ENCODE peak calls at places on chromosomes 13 and 19, in six cellular contexts. W is neuronal stem cell, G is H1, F is H9, J is IMR-90, H is trophoblast cell. D is an unnamed sample.

GRCh38 chr13:44259045-44260042 is 114.3 kb upstream of the SERP2 start:
- DNase-seq in F (no peak), J (peak), G (no peak), W (no peak), H (peak), D (peak)

GRCh38 chr13:111540486-111540885 is 220.0 kb downstream of the TEX29 start:
- DNase-seq in F (no peak), H (no peak), J (no peak), W (no peak), G (no peak), D (no peak)

GRCh38 chr19:29277107-29277506 is 64.2 kb upstream of the UQCRFS1 start:
- DNase-seq in F (peak), H (no peak), J (no peak), W (no peak), G (peak), D (no peak)

GRCh38 chr19:15508035-15508710 is at the start of gene CYP4F22:
- DNase-seq in F (no peak), G (no peak), H (no peak), J (no peak), W (no peak), D (no peak)

GRCh38 chr13:40600145-40600751 is 66.2 kb downstream of the FOXO1 start:
- DNase-seq in H (no peak), J (no peak), G (no peak), F (no peak), W (no peak), D (no peak)

GRCh38 chr13:73421310-73421912 is 362.6 kb downstream of the KLF5 start:
- DNase-seq in F (no peak), J (peak), W (no peak), G (no peak), H (no peak), D (no peak)

GRCh38 chr19:22545751-22546150 is 88.4 kb upstream of the ZNF492 start:
- DNase-seq in H (peak), G (peak), W (no peak), F (no peak), J (no peak), D (no peak)

GRCh38 chr19:41877490-41877876 is 404 bp downstream of the CD79A start:
- DNase-seq in W (no peak), J (no peak), F (no peak), G (peak), H (no peak), D (no peak)

GRCh38 chr13:34749046-34749445 is 193.0 kb upstream of the NBEA start:
- DNase-seq in G (no peak), J (no peak), W (no peak), H (peak), F (no peak), D (no peak)

GRCh38 chr13:34748561-34748960 is 193.5 kb upstream of the NBEA start:
- DNase-seq in G (no peak), H (no peak), W (no peak), F (no peak), J (no peak), D (peak)

GRCh38 chr13:34750078-34750703 is 191.9 kb upstream of the NBEA start:
- DNase-seq in J (no peak), G (peak), F (peak), H (peak), W (peak), D (no peak)

GRCh38 chr13:34747507-34747906 is 194.6 kb upstream of the NBEA start:
- DNase-seq in F (no peak), W (no peak), H (no peak), G (no peak), J (no peak), D (no peak)

DNA sequence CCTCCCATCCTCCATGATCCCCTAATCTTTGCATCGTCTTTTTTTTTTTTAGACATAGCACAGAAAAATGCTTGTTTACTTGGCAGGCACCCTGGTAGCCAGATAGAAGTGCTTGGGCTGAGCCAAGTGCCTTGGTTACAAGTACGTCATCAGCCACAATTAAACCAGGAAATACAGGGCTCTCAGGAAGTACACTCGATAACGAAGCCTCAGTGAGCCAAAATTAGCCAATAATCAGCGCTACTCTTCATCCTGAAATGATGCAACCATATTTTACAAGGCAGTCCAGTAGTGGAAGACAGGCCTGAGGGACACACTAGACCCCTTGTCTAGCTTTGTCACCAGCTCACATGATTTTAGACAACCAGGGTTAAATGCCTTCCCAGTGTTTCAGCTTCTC is 194.0 kb upstream of the NBEA start:
- DNase-seq in H (peak), J (no peak), W (no peak), F (no peak), G (no peak), D (peak)
- H2BK120ac ChIP-seq in H (no peak), J (no peak), W (no peak), F (no peak), G (no peak), D (no peak)

GRCh38 chr19:4501691-4502090 is 16.6 kb downstream of the PLIN4 start:
- DNase-seq in J (no peak), W (no peak), F (no peak), H (no peak), G (no peak), D (no peak)
- H3K14ac ChIP-seq in J (no peak), W (no peak), F (no peak), H (no peak), G (no peak), D (no peak)

GRCh38 chr19:17642656-17643055 is 45.5 kb downstream of the UNC13A start:
- DNase-seq in J (no peak), H (no peak), F (no peak), G (no peak), W (no peak), D (no peak)

GRCh38 chr19:17648097-17648660 is 40.0 kb downstream of the UNC13A start:
- DNase-seq in H (no peak), G (peak), F (peak), W (no peak), J (no peak), D (no peak)

GRCh38 chr19:17648786-17649185 is 39.4 kb downstream of the UNC13A start:
- DNase-seq in F (no peak), J (no peak), H (no peak), G (no peak), W (no peak), D (no peak)

GRCh38 chr19:17647071-17648020 is 40.8 kb downstream of the UNC13A start:
- DNase-seq in J (no peak), F (peak), G (peak), H (no peak), W (no peak), D (no peak)

GRCh38 chr19:17645339-17645963 is 42.7 kb downstream of the UNC13A start:
- DNase-seq in F (no peak), G (no peak), H (no peak), W (no peak), J (no peak), D (no peak)
- H2BK120ac ChIP-seq in F (no peak), G (no peak), H (no peak), W (no peak), J (no peak), D (no peak)

DNA sequence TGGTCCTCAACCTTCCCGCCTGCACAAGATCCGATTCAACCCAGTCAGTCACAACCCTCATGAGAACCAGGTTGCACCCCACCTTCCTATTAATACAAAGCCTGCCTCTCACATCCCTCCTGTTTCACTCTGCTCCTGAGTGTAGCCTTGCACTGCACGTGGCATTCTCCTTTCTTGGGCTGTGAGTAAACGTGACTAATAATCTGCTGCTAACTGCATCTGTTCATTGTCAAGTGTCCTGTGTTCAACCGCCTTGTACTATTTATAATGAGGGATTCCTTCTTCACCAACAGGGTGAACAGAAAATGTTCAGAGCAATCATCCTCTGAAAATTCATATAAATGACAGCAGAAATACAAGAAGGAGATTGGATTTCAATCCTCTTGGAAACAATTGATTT is 1608.2 kb downstream of the SLITRK5 start:
- DNase-seq in G (no peak), F (no peak), W (no peak), J (no peak), H (no peak), D (peak)
- H3K14ac ChIP-seq in G (no peak), F (no peak), W (no peak), J (no peak), H (no peak), D (no peak)

DNA sequence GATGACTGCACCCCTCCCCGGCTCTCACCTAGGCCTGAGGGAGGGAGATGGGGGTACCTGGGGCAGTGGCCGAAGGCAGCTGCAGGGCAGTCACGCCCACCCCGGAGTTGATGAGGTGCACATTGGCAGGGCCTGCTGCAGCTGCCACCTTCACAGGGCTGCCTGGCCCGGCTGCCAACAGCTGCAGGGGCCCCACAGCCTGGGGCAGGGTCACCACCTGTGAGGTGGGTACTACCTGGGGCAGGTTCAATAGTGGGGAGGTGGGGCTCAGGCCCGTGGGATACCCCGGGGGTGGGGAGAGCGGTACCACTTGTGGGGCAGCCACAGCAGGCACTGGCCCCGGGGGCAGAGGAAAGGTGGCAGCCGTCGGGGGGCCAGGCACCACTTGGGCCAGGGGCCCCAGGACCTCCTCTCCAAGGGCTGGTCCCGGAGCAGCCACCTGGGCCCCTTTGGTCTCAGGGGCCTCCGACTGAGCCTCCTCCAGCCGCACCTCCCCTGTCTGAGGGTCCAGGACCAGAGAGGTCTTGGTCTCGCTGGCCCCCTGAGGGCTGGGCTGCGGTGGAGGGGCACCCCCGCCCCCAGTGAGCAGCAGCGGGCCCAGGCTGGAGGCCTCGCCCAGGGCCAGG is 2.6 kb downstream of the SIX5 start:
- DNase-seq in H (no peak), W (no peak), F (peak), G (no peak), J (no peak), D (no peak)
- H2BK120ac ChIP-seq in H (no peak), W (no peak), F (no peak), G (no peak), J (no peak), D (peak)

GRCh38 chr13:79692846-79693245 is 211.9 kb downstream of the NDFIP2 start:
- DNase-seq in H (no peak), J (no peak), F (no peak), W (no peak), G (no peak), D (no peak)
- H3K14ac ChIP-seq in H (no peak), J (no peak), F (no peak), W (no peak), G (no peak), D (no peak)